ENCODE peak calls at places on chromosomes 2 and 18, in eight cellular contexts. One of them, this sample, is unnamed.
A peak's percentile ranks its signal among the peaks of the same experiment; 100 is the strongest.

GRCh38 chr2:162926907-162927306 is 88.3 kb upstream of the KCNH7 start:
- DNase-seq in sciatic nerve: no peak
- DNase-seq in anterior cingulate cortex: no peak
- DNase-seq in NCI-H2081: no peak
- DNase-seq in fibroblast of the aortic adventitia: no peak
- DNase-seq in right cardiac atrium: no peak
- DNase-seq in HFFc6: no peak
- DNase-seq in A549: no peak
- DNase-seq in this sample: no peak

GRCh38 chr2:66584011-66584410 is 149.1 kb downstream of the MEIS1 start:
- DNase-seq in sciatic nerve: no peak
- DNase-seq in anterior cingulate cortex: no peak
- DNase-seq in NCI-H2081: no peak
- DNase-seq in fibroblast of the aortic adventitia: no peak
- DNase-seq in right cardiac atrium: no peak
- DNase-seq in HFFc6: no peak
- DNase-seq in A549: no peak
- DNase-seq in this sample: no peak

GRCh38 chr2:2830576-2830975 is 499.5 kb upstream of the MYT1L start:
- DNase-seq in sciatic nerve: no peak
- DNase-seq in anterior cingulate cortex: no peak
- DNase-seq in NCI-H2081: no peak
- DNase-seq in fibroblast of the aortic adventitia: no peak
- DNase-seq in right cardiac atrium: no peak
- DNase-seq in HFFc6: no peak
- DNase-seq in A549: no peak
- DNase-seq in this sample: no peak

GRCh38 chr2:215370116-215370965 is 58.5 kb downstream of the ATIC start:
- DNase-seq in sciatic nerve: no peak
- DNase-seq in anterior cingulate cortex: no peak
- DNase-seq in NCI-H2081: no peak
- DNase-seq in fibroblast of the aortic adventitia: no peak
- DNase-seq in right cardiac atrium: no peak
- DNase-seq in HFFc6: no peak
- DNase-seq in A549: no peak
- DNase-seq in this sample: no peak

GRCh38 chr18:74861154-74861553 is 263.5 kb downstream of the ZNF407 start:
- DNase-seq in sciatic nerve: no peak
- DNase-seq in anterior cingulate cortex: no peak
- DNase-seq in NCI-H2081: no peak
- DNase-seq in fibroblast of the aortic adventitia: peak; percentile 4
- DNase-seq in right cardiac atrium: no peak
- DNase-seq in HFFc6: peak; percentile 33
- DNase-seq in A549: no peak
- DNase-seq in this sample: no peak

GRCh38 chr2:127589876-127590275 is 54.4 kb downstream of the MYO7B start:
- DNase-seq in sciatic nerve: no peak
- DNase-seq in anterior cingulate cortex: no peak
- DNase-seq in NCI-H2081: no peak
- DNase-seq in fibroblast of the aortic adventitia: no peak
- DNase-seq in right cardiac atrium: no peak
- DNase-seq in HFFc6: no peak
- DNase-seq in A549: no peak
- DNase-seq in this sample: no peak

GRCh38 chr2:208320686-208321085 is 54.6 kb downstream of the PIKFYVE start:
- DNase-seq in sciatic nerve: peak; percentile 75
- DNase-seq in anterior cingulate cortex: no peak
- DNase-seq in NCI-H2081: no peak
- DNase-seq in fibroblast of the aortic adventitia: peak; percentile 82
- DNase-seq in right cardiac atrium: peak; percentile 49
- DNase-seq in HFFc6: no peak
- DNase-seq in A549: no peak
- DNase-seq in this sample: no peak

GRCh38 chr18:35713545-35713944 is 132.0 kb downstream of the GALNT1 start:
- DNase-seq in sciatic nerve: no peak
- DNase-seq in anterior cingulate cortex: no peak
- DNase-seq in NCI-H2081: no peak
- DNase-seq in fibroblast of the aortic adventitia: peak; percentile 79
- DNase-seq in right cardiac atrium: no peak
- DNase-seq in HFFc6: peak; percentile 42
- DNase-seq in A549: no peak
- DNase-seq in this sample: peak; percentile 22

GRCh38 chr2:16507655-16508054 is 158.0 kb downstream of the CYRIA start:
- DNase-seq in sciatic nerve: no peak
- DNase-seq in anterior cingulate cortex: peak; percentile 19
- DNase-seq in NCI-H2081: no peak
- DNase-seq in fibroblast of the aortic adventitia: no peak
- DNase-seq in right cardiac atrium: no peak
- DNase-seq in HFFc6: no peak
- DNase-seq in A549: no peak
- DNase-seq in this sample: no peak

GRCh38 chr2:213848631-213849030 is 562.2 kb upstream of the VWC2L start:
- DNase-seq in sciatic nerve: no peak
- DNase-seq in anterior cingulate cortex: no peak
- DNase-seq in NCI-H2081: no peak
- DNase-seq in fibroblast of the aortic adventitia: peak; percentile 66
- DNase-seq in right cardiac atrium: no peak
- DNase-seq in HFFc6: no peak
- DNase-seq in A549: no peak
- DNase-seq in this sample: no peak

GRCh38 chr2:235142588-235142987 is 190.8 kb downstream of the SH3BP4 start:
- DNase-seq in sciatic nerve: no peak
- DNase-seq in anterior cingulate cortex: no peak
- DNase-seq in NCI-H2081: no peak
- DNase-seq in fibroblast of the aortic adventitia: no peak
- DNase-seq in right cardiac atrium: no peak
- DNase-seq in HFFc6: no peak
- DNase-seq in A549: no peak
- DNase-seq in this sample: no peak

GRCh38 chr2:223829128-223829527 is 8.3 kb downstream of the AP1S3 start:
- DNase-seq in sciatic nerve: no peak
- DNase-seq in anterior cingulate cortex: no peak
- DNase-seq in NCI-H2081: no peak
- DNase-seq in fibroblast of the aortic adventitia: no peak
- DNase-seq in right cardiac atrium: no peak
- DNase-seq in HFFc6: no peak
- DNase-seq in A549: no peak
- DNase-seq in this sample: no peak

GRCh38 chr2:20600756-20601325 is 50.1 kb downstream of the HS1BP3 start:
- DNase-seq in sciatic nerve: no peak
- DNase-seq in anterior cingulate cortex: no peak
- DNase-seq in NCI-H2081: no peak
- DNase-seq in fibroblast of the aortic adventitia: peak; percentile 59
- DNase-seq in right cardiac atrium: no peak
- DNase-seq in HFFc6: no peak
- DNase-seq in A549: no peak
- DNase-seq in this sample: no peak

GRCh38 chr2:108288534-108289106 is at the start of gene SULT1C2:
- DNase-seq in sciatic nerve: no peak
- DNase-seq in anterior cingulate cortex: no peak
- DNase-seq in NCI-H2081: no peak
- DNase-seq in fibroblast of the aortic adventitia: no peak
- DNase-seq in right cardiac atrium: peak; percentile 28
- DNase-seq in HFFc6: no peak
- DNase-seq in A549: no peak
- DNase-seq in this sample: no peak

GRCh38 chr2:68796306-68796905 is 61.8 kb downstream of the ARHGAP25 start:
- DNase-seq in sciatic nerve: no peak
- DNase-seq in anterior cingulate cortex: no peak
- DNase-seq in NCI-H2081: no peak
- DNase-seq in fibroblast of the aortic adventitia: no peak
- DNase-seq in right cardiac atrium: no peak
- DNase-seq in HFFc6: no peak
- DNase-seq in A549: no peak
- DNase-seq in this sample: no peak

GRCh38 chr18:78123926-78124797 is 855.5 kb upstream of the SALL3 start:
- DNase-seq in sciatic nerve: no peak
- DNase-seq in anterior cingulate cortex: no peak
- DNase-seq in NCI-H2081: no peak
- DNase-seq in fibroblast of the aortic adventitia: no peak
- DNase-seq in right cardiac atrium: no peak
- DNase-seq in HFFc6: no peak
- DNase-seq in A549: no peak
- DNase-seq in this sample: no peak

GRCh38 chr2:100800910-100801309 is 19.0 kb upstream of the NPAS2 start:
- DNase-seq in sciatic nerve: no peak
- DNase-seq in anterior cingulate cortex: no peak
- DNase-seq in NCI-H2081: no peak
- DNase-seq in fibroblast of the aortic adventitia: peak; percentile 43
- DNase-seq in right cardiac atrium: no peak
- DNase-seq in HFFc6: no peak
- DNase-seq in A549: no peak
- DNase-seq in this sample: no peak

GRCh38 chr18:74013955-74014354 is 133.7 kb downstream of the FBXO15 start:
- DNase-seq in sciatic nerve: no peak
- DNase-seq in anterior cingulate cortex: no peak
- DNase-seq in NCI-H2081: no peak
- DNase-seq in fibroblast of the aortic adventitia: peak; percentile 84
- DNase-seq in right cardiac atrium: peak; percentile 25
- DNase-seq in HFFc6: peak; percentile 74
- DNase-seq in A549: no peak
- DNase-seq in this sample: peak; percentile 3

GRCh38 chr2:142678164-142678563 is 199.3 kb upstream of the KYNU start:
- DNase-seq in sciatic nerve: no peak
- DNase-seq in anterior cingulate cortex: no peak
- DNase-seq in NCI-H2081: no peak
- DNase-seq in fibroblast of the aortic adventitia: no peak
- DNase-seq in right cardiac atrium: no peak
- DNase-seq in HFFc6: no peak
- DNase-seq in A549: no peak
- DNase-seq in this sample: no peak

GRCh38 chr18:80171190-80171872 is 62.3 kb downstream of the ADNP2 start:
- DNase-seq in sciatic nerve: peak; percentile 88
- DNase-seq in anterior cingulate cortex: peak; percentile 57
- DNase-seq in NCI-H2081: no peak
- DNase-seq in fibroblast of the aortic adventitia: peak; percentile 80
- DNase-seq in right cardiac atrium: peak; percentile 70
- DNase-seq in HFFc6: peak; percentile 49
- DNase-seq in A549: peak; percentile 42
- DNase-seq in this sample: no peak

GRCh38 chr18:10519999-10520935 is 5.6 kb upstream of the NAPG start:
- DNase-seq in sciatic nerve: peak; percentile 92
- DNase-seq in anterior cingulate cortex: peak; percentile 83
- DNase-seq in NCI-H2081: peak; percentile 83
- DNase-seq in fibroblast of the aortic adventitia: peak; percentile 98
- DNase-seq in right cardiac atrium: peak; percentile 88
- DNase-seq in HFFc6: peak; percentile 90
- DNase-seq in A549: peak; percentile 51
- DNase-seq in this sample: peak; percentile 93

GRCh38 chr2:71101656-71102055 is 28.4 kb downstream of the MCEE start:
- DNase-seq in sciatic nerve: no peak
- DNase-seq in anterior cingulate cortex: no peak
- DNase-seq in NCI-H2081: no peak
- DNase-seq in fibroblast of the aortic adventitia: peak; percentile 74
- DNase-seq in right cardiac atrium: no peak
- DNase-seq in HFFc6: peak; percentile 43
- DNase-seq in A549: no peak
- DNase-seq in this sample: peak; percentile 44

GRCh38 chr2:150046211-150046610 is 441.3 kb downstream of the RND3 start:
- DNase-seq in sciatic nerve: no peak
- DNase-seq in anterior cingulate cortex: no peak
- DNase-seq in NCI-H2081: no peak
- DNase-seq in fibroblast of the aortic adventitia: peak; percentile 57
- DNase-seq in right cardiac atrium: no peak
- DNase-seq in HFFc6: peak; percentile 9
- DNase-seq in A549: no peak
- DNase-seq in this sample: no peak

GRCh38 chr18:45004531-45004930 is 323.8 kb downstream of the SETBP1 start:
- DNase-seq in sciatic nerve: no peak
- DNase-seq in anterior cingulate cortex: no peak
- DNase-seq in NCI-H2081: no peak
- DNase-seq in fibroblast of the aortic adventitia: no peak
- DNase-seq in right cardiac atrium: no peak
- DNase-seq in HFFc6: no peak
- DNase-seq in A549: no peak
- DNase-seq in this sample: no peak

GRCh38 chr2:172334988-172335387 is 92.4 kb upstream of the ITGA6 start:
- DNase-seq in sciatic nerve: no peak
- DNase-seq in anterior cingulate cortex: no peak
- DNase-seq in NCI-H2081: no peak
- DNase-seq in fibroblast of the aortic adventitia: no peak
- DNase-seq in right cardiac atrium: no peak
- DNase-seq in HFFc6: peak; percentile 13
- DNase-seq in A549: no peak
- DNase-seq in this sample: no peak

GRCh38 chr2:179218848-179219594 is 45.6 kb downstream of the SESTD1 start:
- DNase-seq in sciatic nerve: peak; percentile 75
- DNase-seq in anterior cingulate cortex: peak; percentile 70
- DNase-seq in NCI-H2081: peak; percentile 51
- DNase-seq in fibroblast of the aortic adventitia: peak; percentile 93
- DNase-seq in right cardiac atrium: peak; percentile 71
- DNase-seq in HFFc6: peak; percentile 67
- DNase-seq in A549: peak; percentile 33
- DNase-seq in this sample: peak; percentile 42

GRCh38 chr2:127874378-127875271 is 11.1 kb downstream of the AMMECR1L start:
- DNase-seq in sciatic nerve: no peak
- DNase-seq in anterior cingulate cortex: no peak
- DNase-seq in NCI-H2081: no peak
- DNase-seq in fibroblast of the aortic adventitia: no peak
- DNase-seq in right cardiac atrium: no peak
- DNase-seq in HFFc6: no peak
- DNase-seq in A549: no peak
- DNase-seq in this sample: no peak

GRCh38 chr2:115161531-115162453 is 719.4 kb downstream of the DPP10 start:
- DNase-seq in sciatic nerve: no peak
- DNase-seq in anterior cingulate cortex: peak; percentile 19
- DNase-seq in NCI-H2081: peak; percentile 66
- DNase-seq in fibroblast of the aortic adventitia: no peak
- DNase-seq in right cardiac atrium: no peak
- DNase-seq in HFFc6: no peak
- DNase-seq in A549: no peak
- DNase-seq in this sample: no peak

GRCh38 chr2:156331572-156332451 is 709 bp downstream of the NR4A2 start:
- DNase-seq in sciatic nerve: peak; percentile 78
- DNase-seq in anterior cingulate cortex: peak; percentile 24
- DNase-seq in NCI-H2081: peak; percentile 41
- DNase-seq in fibroblast of the aortic adventitia: peak; percentile 76
- DNase-seq in right cardiac atrium: peak; percentile 69
- DNase-seq in HFFc6: peak; percentile 76
- DNase-seq in A549: peak; percentile 61
- DNase-seq in this sample: peak; percentile 55

GRCh38 chr2:85183481-85183880 is 50.3 kb downstream of the TCF7L1 start:
- DNase-seq in sciatic nerve: no peak
- DNase-seq in anterior cingulate cortex: no peak
- DNase-seq in NCI-H2081: no peak
- DNase-seq in fibroblast of the aortic adventitia: peak; percentile 55
- DNase-seq in right cardiac atrium: no peak
- DNase-seq in HFFc6: peak; percentile 50
- DNase-seq in A549: no peak
- DNase-seq in this sample: no peak

GRCh38 chr2:105977212-105977611 is 216.9 kb downstream of the UXS1 start:
- DNase-seq in sciatic nerve: no peak
- DNase-seq in anterior cingulate cortex: no peak
- DNase-seq in NCI-H2081: no peak
- DNase-seq in fibroblast of the aortic adventitia: peak; percentile 62
- DNase-seq in right cardiac atrium: no peak
- DNase-seq in HFFc6: peak; percentile 90
- DNase-seq in A549: peak; percentile 22
- DNase-seq in this sample: peak; percentile 15

GRCh38 chr2:239013670-239013960 is 165.7 kb downstream of the TWIST2 start:
- DNase-seq in sciatic nerve: no peak
- DNase-seq in anterior cingulate cortex: no peak
- DNase-seq in NCI-H2081: no peak
- DNase-seq in fibroblast of the aortic adventitia: no peak
- DNase-seq in right cardiac atrium: no peak
- DNase-seq in HFFc6: no peak
- DNase-seq in A549: no peak
- DNase-seq in this sample: no peak

GRCh38 chr2:43032248-43032893 is 194.0 kb downstream of the ZFP36L2 start:
- DNase-seq in sciatic nerve: peak; percentile 82
- DNase-seq in anterior cingulate cortex: no peak
- DNase-seq in NCI-H2081: no peak
- DNase-seq in fibroblast of the aortic adventitia: peak; percentile 69
- DNase-seq in right cardiac atrium: peak; percentile 77
- DNase-seq in HFFc6: no peak
- DNase-seq in A549: no peak
- DNase-seq in this sample: no peak

GRCh38 chr18:76771132-76771824 is 51.1 kb upstream of the ZNF236 start:
- DNase-seq in sciatic nerve: no peak
- DNase-seq in anterior cingulate cortex: no peak
- DNase-seq in NCI-H2081: no peak
- DNase-seq in fibroblast of the aortic adventitia: no peak
- DNase-seq in right cardiac atrium: no peak
- DNase-seq in HFFc6: no peak
- DNase-seq in A549: no peak
- DNase-seq in this sample: no peak

This sample was measured in GM04504.